ENCODE peak calls at places on chromosomes 7 and 10, in four cellular contexts. O is GM12865, B is prostate gland, C is stomach. Z is an unnamed sample.

GRCh38 chr10:129958686-129959543 is 5.2 kb downstream of the EBF3 start:
- DNase-seq in C (peak; percentile 20), B (no peak), O (no peak), Z (no peak)

GRCh38 chr10:11285171-11285570 is 267.5 kb downstream of the CELF2 start:
- DNase-seq in C (no peak), B (no peak), O (no peak), Z (no peak)

GRCh38 chr7:27764109-27764508 is 24.1 kb downstream of the TAX1BP1 start:
- DNase-seq in B (no peak), C (no peak), O (no peak), Z (no peak)

GRCh38 chr10:73493781-73494180 is 2.0 kb downstream of the PPP3CB start:
- DNase-seq in C (no peak), O (no peak), B (no peak), Z (no peak)

GRCh38 chr7:145212050-145212449 is 376.2 kb upstream of the TPK1 start:
- DNase-seq in O (no peak), B (no peak), C (no peak), Z (no peak)

GRCh38 chr7:31835471-31835870 is 148.5 kb downstream of the PPP1R17 start:
- DNase-seq in O (no peak), B (no peak), C (no peak), Z (no peak)

GRCh38 chr7:285731-286130 is 4.2 kb upstream of the FOXL3 start:
- DNase-seq in O (no peak), C (no peak), B (no peak), Z (no peak)

GRCh38 chr10:22988581-22989360 is 60.9 kb downstream of the ARMC3 start:
- DNase-seq in C (peak; percentile 67), B (peak; percentile 68), O (peak; percentile 73), Z (peak; percentile 20)

GRCh38 chr10:85643839-85644525 is 722.6 kb downstream of the GRID1 start:
- DNase-seq in B (no peak), C (no peak), O (no peak), Z (no peak)

GRCh38 chr10:96387601-96388000 is 28.8 kb upstream of the OPALIN start:
- DNase-seq in O (no peak), B (no peak), C (no peak), Z (no peak)

GRCh38 chr10:107415446-107415845 is 250.9 kb upstream of the SORCS1 start:
- DNase-seq in B (no peak), C (no peak), O (no peak), Z (no peak)

GRCh38 chr10:66941491-66941890 is 15.7 kb downstream of the LRRTM3 start:
- DNase-seq in O (no peak), C (no peak), B (no peak), Z (no peak)

GRCh38 chr7:27153526-27153925 is 1.1 kb upstream of the HOXA3 start:
- DNase-seq in O (no peak), C (peak; percentile 9), B (no peak), Z (no peak)

GRCh38 chr7:93160410-93160809 is 12.2 kb upstream of the SAMD9L start:
- DNase-seq in B (no peak), C (no peak), O (no peak), Z (no peak)

GRCh38 chr10:71835671-71836593 is 15.1 kb downstream of the PSAP start:
- DNase-seq in O (peak; percentile 98), B (no peak), C (peak; percentile 81), Z (peak; percentile 86)

GRCh38 chr10:9301554-9301953 is 1247.1 kb downstream of the GATA3 start:
- DNase-seq in O (no peak), C (no peak), B (no peak), Z (no peak)

GRCh38 chr7:141351175-141351574 is 200.0 kb upstream of the AGK start:
- DNase-seq in O (no peak), C (no peak), B (no peak), Z (no peak)

GRCh38 chr7:143288836-143289235 is 685 bp downstream of the CASP2 start:
- DNase-seq in O (peak; percentile 12), B (no peak), C (no peak), Z (no peak)

GRCh38 chr7:1547777-1548437 is 8.1 kb downstream of the TMEM184A start:
- DNase-seq in C (no peak), O (no peak), B (no peak), Z (peak; percentile 9)

GRCh38 chr7:45268013-45268412 is 110.4 kb downstream of the RAMP3 start:
- DNase-seq in O (no peak), B (no peak), C (no peak), Z (no peak)

GRCh38 chr7:138338361-138338760 is 121.7 kb upstream of the TRIM24 start:
- DNase-seq in O (no peak), B (no peak), C (peak; percentile 77), Z (no peak)

GRCh38 chr10:71423936-71424335 is 27.2 kb downstream of the CDH23 start:
- DNase-seq in B (no peak), O (no peak), C (no peak), Z (no peak)

GRCh38 chr7:49775065-49775948 is 1.9 kb downstream of the VWC2 start:
- DNase-seq in C (no peak), B (no peak), O (no peak), Z (no peak)

GRCh38 chr10:112842832-112843360 is 107.2 kb upstream of the TCF7L2 start:
- DNase-seq in B (no peak), C (no peak), O (peak; percentile 69), Z (peak; percentile 25)

GRCh38 chr10:17576768-17577167 is 40.4 kb downstream of the HACD1 start:
- DNase-seq in C (no peak), O (no peak), B (no peak), Z (no peak)

GRCh38 chr7:92740713-92741126 is 95.7 kb downstream of the CDK6 start:
- DNase-seq in C (no peak), B (no peak), O (no peak), Z (no peak)

GRCh38 chr7:90530263-90530662 is 60.8 kb downstream of the PTTG1IP2 start:
- DNase-seq in B (no peak), C (no peak), O (no peak), Z (no peak)

GRCh38 chr10:75597691-75598455 is 166.4 kb downstream of the LRMDA start:
- DNase-seq in O (peak; percentile 61), B (no peak), C (no peak), Z (no peak)

GRCh38 chr10:75596930-75597629 is 165.7 kb downstream of the LRMDA start:
- DNase-seq in O (no peak), C (no peak), B (no peak), Z (no peak)

GRCh38 chr10:75599875-75600648 is 168.6 kb downstream of the LRMDA start:
- DNase-seq in C (no peak), B (no peak), O (no peak), Z (no peak)

GRCh38 chr10:75600833-75601232 is 169.4 kb downstream of the LRMDA start:
- DNase-seq in C (no peak), B (no peak), O (no peak), Z (no peak)

DNA sequence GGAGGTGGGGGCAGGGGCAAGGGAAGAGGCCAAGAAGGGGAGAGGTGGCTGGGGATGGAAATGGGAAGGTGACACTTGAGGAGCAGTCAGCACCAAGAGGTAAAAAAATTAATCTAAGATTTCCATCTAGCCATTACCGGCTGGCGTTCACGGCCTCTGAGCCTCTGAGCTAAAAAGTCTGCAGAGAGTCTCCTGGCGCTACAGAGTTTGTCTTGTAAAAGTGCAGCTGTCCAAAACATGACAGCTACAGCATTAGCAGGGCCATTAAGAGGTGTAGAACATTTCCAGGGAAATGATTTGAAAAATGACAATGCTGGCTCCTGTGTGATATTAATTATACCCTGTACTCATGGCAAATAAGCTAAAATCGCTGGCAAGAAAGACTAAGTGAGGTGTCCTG is 167.6 kb downstream of the LRMDA start:
- DNase-seq in O (no peak), B (no peak), C (no peak), Z (no peak)
- H3K4me3 ChIP-seq in O (no peak overlapping the region), B (no peak overlapping the region), C (no peak overlapping the region), Z (no peak overlapping the region)

GRCh38 chr10:124387078-124387874 is 31.4 kb downstream of the OAT start:
- DNase-seq in O (no peak), C (peak; percentile 9), B (no peak), Z (no peak)
- TF ChIP-seq CTCF in O (no peak), C (no peak), B (no peak), Z (no peak)

GRCh38 chr10:110358278-110358677 is 53.6 kb upstream of the SMNDC1 start:
- DNase-seq in O (peak; percentile 55), B (no peak), C (no peak), Z (no peak)

GRCh38 chr10:110357252-110357780 is 52.6 kb upstream of the SMNDC1 start:
- DNase-seq in C (no peak), B (no peak), O (peak; percentile 87), Z (peak; percentile 71)

GRCh38 chr10:110357871-110358270 is 53.2 kb upstream of the SMNDC1 start:
- DNase-seq in B (no peak), O (no peak), C (no peak), Z (peak; percentile 39)

GRCh38 chr10:110360857-110361474 is 56.2 kb upstream of the SMNDC1 start:
- DNase-seq in O (no peak), C (no peak), B (no peak), Z (no peak)

DNA sequence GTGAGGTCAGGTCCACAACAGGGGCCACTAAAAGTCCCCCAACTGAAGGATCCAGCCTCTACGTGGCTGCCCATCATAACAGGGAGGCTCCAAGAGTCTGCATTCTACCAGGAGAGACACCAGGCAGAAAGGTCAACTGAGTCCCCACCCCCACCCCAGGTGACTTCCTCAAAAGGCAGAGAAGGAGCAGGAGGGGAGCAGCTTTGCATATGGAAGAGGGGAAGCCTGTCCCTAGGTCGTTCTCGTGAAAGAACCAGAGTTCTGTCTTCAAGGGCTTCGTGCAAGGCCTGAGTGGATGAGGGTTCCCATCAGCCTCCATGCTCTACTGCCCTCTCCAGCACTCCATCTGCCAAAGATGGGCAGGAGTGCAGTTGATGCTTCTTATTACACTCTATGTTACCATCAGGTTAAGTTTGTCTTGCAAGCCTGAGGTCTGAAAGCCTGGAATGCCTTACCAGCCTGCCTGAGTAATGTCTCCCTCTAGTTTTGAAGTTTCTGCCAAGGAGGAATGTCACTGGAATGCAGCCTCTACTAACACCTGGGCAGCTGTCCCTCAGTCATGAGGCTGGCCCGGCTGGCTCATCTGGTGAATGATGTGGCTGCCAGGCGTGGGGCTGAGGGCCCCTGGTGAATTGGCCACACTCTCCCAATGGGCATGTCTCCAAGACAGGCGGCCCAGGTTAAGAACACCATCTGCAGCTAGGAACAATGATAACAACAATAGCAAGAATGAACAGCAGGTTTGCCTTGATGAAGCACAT is 54.3 kb upstream of the SMNDC1 start:
- DNase-seq in B (peak; percentile 45), O (no peak), C (peak; percentile 80), Z (no peak)
- H3K4me3 ChIP-seq in B (no peak overlapping the region), O (no peak overlapping the region), C (no peak overlapping the region), Z (no peak overlapping the region)

DNA sequence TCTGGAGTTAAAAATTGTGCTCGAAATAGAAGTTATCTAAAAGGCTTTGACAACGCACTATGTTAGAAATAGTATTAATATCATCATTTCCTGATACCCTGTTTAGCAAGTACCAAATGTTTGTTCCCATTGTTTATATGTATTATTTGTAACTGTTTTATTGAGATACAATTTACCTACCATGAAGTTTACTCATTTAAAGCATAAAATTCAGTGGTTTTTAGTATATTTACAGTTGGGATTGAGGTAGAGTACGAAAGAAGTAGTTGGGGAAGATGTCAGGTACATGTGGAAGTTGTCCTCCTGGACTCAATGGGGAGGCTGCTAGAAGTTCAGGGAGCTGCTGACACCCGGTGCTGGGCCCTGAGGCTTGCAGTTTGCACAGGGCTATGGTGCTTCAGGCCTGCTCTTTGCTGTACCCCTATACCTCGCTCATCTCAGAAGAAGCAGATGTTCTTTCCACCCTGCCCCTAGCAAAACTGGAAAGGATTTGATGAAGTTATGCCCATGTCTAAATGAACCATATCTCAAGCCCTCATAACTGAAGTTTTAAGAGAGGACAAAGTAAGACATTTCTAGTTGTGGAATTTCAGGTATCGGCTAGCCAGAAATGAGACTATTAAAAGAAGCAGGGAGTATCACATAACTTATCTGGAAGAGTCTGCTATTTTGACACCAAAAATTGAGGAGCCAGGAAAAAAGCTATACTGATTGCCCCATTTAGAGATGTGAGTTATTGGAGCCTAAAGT is 25.2 kb upstream of the WNT16 start:
- DNase-seq in B (no peak), C (no peak), O (no peak), Z (no peak)
- TF ChIP-seq CTCF in B (no peak), C (no peak), O (no peak), Z (peak; percentile 13)

Z was measured in GM06990.